ENCODE peak calls at places on chromosome 11, in five cellular contexts. One of them, this sample, is unnamed.

GRCh38 chr11:65776196-65776595 is 4.6 kb downstream of the AP5B1 start:
- DNase-seq in H9: no peak
- DNase-seq in mammary epithelial cell: no peak
- DNase-seq in tibial artery: no peak
- DNase-seq in ascending aorta: peak
- DNase-seq in this sample: no peak

GRCh38 chr11:68659158-68659921 is 25.0 kb upstream of the GAL start:
- DNase-seq in H9: peak
- DNase-seq in mammary epithelial cell: peak
- DNase-seq in tibial artery: peak
- DNase-seq in ascending aorta: no peak
- DNase-seq in this sample: no peak

GRCh38 chr11:116882386-116882785 is 45.0 kb upstream of the APOA1 start:
- DNase-seq in H9: no peak
- DNase-seq in mammary epithelial cell: peak
- DNase-seq in tibial artery: no peak
- DNase-seq in ascending aorta: no peak
- DNase-seq in this sample: no peak

GRCh38 chr11:8360086-8360828 is 96.6 kb upstream of the LMO1 start:
- DNase-seq in H9: no peak
- DNase-seq in mammary epithelial cell: no peak
- DNase-seq in tibial artery: no peak
- DNase-seq in ascending aorta: no peak
- DNase-seq in this sample: no peak

GRCh38 chr11:27473017-27473406 is 422 bp upstream of the LGR4 start:
- DNase-seq in H9: no peak
- DNase-seq in mammary epithelial cell: no peak
- DNase-seq in tibial artery: no peak
- DNase-seq in ascending aorta: no peak
- DNase-seq in this sample: no peak

GRCh38 chr11:122723576-122723975 is 68.1 kb downstream of the UBASH3B start:
- DNase-seq in H9: no peak
- DNase-seq in mammary epithelial cell: no peak
- DNase-seq in tibial artery: no peak
- DNase-seq in ascending aorta: no peak
- DNase-seq in this sample: no peak

GRCh38 chr11:103079833-103080232 is 12.1 kb downstream of the DCUN1D5 start:
- DNase-seq in H9: no peak
- DNase-seq in mammary epithelial cell: peak
- DNase-seq in tibial artery: no peak
- DNase-seq in ascending aorta: no peak
- DNase-seq in this sample: no peak

GRCh38 chr11:44104472-44105294 is 9.2 kb downstream of the EXT2 start:
- DNase-seq in H9: peak
- DNase-seq in mammary epithelial cell: no peak
- DNase-seq in tibial artery: no peak
- DNase-seq in ascending aorta: no peak
- DNase-seq in this sample: peak

GRCh38 chr11:95923441-95923729 is 522 bp downstream of the MTMR2 start:
- DNase-seq in H9: no peak
- DNase-seq in mammary epithelial cell: no peak
- DNase-seq in tibial artery: no peak
- DNase-seq in ascending aorta: no peak
- DNase-seq in this sample: no peak

GRCh38 chr11:109939176-109939810 is 153.9 kb upstream of the ZC3H12C start:
- DNase-seq in H9: no peak
- DNase-seq in mammary epithelial cell: peak
- DNase-seq in tibial artery: no peak
- DNase-seq in ascending aorta: no peak
- DNase-seq in this sample: peak

GRCh38 chr11:108734956-108735559 is 70.2 kb downstream of the DDX10 start:
- DNase-seq in H9: no peak
- DNase-seq in mammary epithelial cell: no peak
- DNase-seq in tibial artery: no peak
- DNase-seq in ascending aorta: no peak
- DNase-seq in this sample: no peak

GRCh38 chr11:43376594-43376993 is 17.9 kb downstream of the TTC17 start:
- DNase-seq in H9: no peak
- DNase-seq in mammary epithelial cell: peak
- DNase-seq in tibial artery: no peak
- DNase-seq in ascending aorta: no peak
- DNase-seq in this sample: no peak

GRCh38 chr11:44578279-44578678 is 12.8 kb downstream of the CD82 start:
- DNase-seq in H9: no peak
- DNase-seq in mammary epithelial cell: no peak
- DNase-seq in tibial artery: no peak
- DNase-seq in ascending aorta: no peak
- DNase-seq in this sample: no peak

GRCh38 chr11:45110562-45110961 is 35.9 kb upstream of the PRDM11 start:
- DNase-seq in H9: peak
- DNase-seq in mammary epithelial cell: peak
- DNase-seq in tibial artery: no peak
- DNase-seq in ascending aorta: no peak
- DNase-seq in this sample: peak

GRCh38 chr11:1618231-1618630 is 3.7 kb downstream of the KRTAP5-4 start:
- DNase-seq in H9: no peak
- DNase-seq in mammary epithelial cell: no peak
- DNase-seq in tibial artery: no peak
- DNase-seq in ascending aorta: no peak
- DNase-seq in this sample: no peak

GRCh38 chr11:115503083-115503885 is 931 bp downstream of the CADM1 start:
- DNase-seq in H9: peak
- DNase-seq in mammary epithelial cell: peak
- DNase-seq in tibial artery: peak
- DNase-seq in ascending aorta: peak
- DNase-seq in this sample: peak

GRCh38 chr11:83549984-83550667 is 264.0 kb upstream of the CCDC90B start:
- DNase-seq in H9: no peak
- DNase-seq in mammary epithelial cell: no peak
- DNase-seq in tibial artery: no peak
- DNase-seq in ascending aorta: no peak
- DNase-seq in this sample: no peak

GRCh38 chr11:67558084-67558772 is 25.4 kb upstream of the GSTP1 start:
- DNase-seq in H9: no peak
- DNase-seq in mammary epithelial cell: no peak
- DNase-seq in tibial artery: peak
- DNase-seq in ascending aorta: peak
- DNase-seq in this sample: no peak

GRCh38 chr11:95282337-95282751 is 51.3 kb upstream of the SESN3 start:
- DNase-seq in H9: no peak
- DNase-seq in mammary epithelial cell: no peak
- DNase-seq in tibial artery: no peak
- DNase-seq in ascending aorta: no peak
- DNase-seq in this sample: no peak

DNA sequence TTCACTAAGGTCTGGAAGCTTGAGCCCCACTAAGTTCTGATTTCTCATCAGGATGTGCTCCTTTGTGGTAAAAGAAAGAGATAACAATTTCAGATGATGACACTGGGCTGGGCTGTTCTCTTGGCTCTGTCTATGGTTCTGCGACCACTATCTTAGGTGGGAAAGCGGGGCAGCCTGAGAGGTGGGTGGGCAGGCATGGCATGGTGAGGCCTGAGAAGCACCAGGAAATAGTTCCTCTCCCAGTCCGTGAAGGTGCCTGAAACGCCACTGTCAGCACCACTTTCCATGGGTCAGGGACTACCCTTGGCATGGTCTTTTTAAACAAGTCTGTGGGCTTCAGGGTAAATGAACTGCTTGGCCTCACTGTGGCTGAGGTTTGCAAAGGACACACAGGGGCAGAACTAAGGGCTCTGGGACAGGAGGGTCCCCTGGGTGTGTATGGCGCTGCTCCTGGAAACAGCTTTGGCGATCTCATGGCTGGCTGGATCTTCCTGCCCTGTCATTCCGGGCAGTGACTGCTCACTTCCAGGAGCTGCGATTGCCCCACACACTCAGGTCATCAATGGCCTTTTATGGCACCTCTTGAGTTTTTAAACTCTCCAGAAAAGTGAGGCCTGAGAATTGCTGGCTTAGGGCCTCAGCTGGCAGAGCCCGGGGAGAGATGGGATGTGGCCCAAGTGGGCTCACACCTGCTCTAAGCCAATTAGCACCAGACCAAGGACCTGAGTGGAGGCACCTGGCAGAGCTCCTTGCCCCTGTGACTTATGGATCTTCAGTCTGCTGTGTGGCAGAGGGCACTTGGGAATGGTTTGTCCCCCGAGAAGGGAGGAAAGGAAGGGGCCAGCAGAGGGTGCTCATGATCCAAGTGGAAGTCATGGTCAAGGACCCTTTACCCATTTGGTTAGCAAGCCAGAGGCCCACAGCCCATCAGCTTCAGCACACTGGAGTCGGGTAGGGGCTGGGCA is 55.6 kb upstream of the LYVE1 start:
- DNase-seq in H9: peak
- DNase-seq in mammary epithelial cell: no peak
- DNase-seq in tibial artery: no peak
- DNase-seq in ascending aorta: peak
- DNase-seq in this sample: no peak
- TF ChIP-seq CTCF in H9: peak
- TF ChIP-seq CTCF in mammary epithelial cell: peak
- TF ChIP-seq CTCF in tibial artery: peak
- TF ChIP-seq CTCF in ascending aorta: peak
- TF ChIP-seq CTCF in this sample: no peak

GRCh38 chr11:127993788-127994187 is 593.6 kb downstream of the ETS1 start:
- DNase-seq in H9: peak
- DNase-seq in mammary epithelial cell: no peak
- DNase-seq in tibial artery: no peak
- DNase-seq in ascending aorta: no peak
- DNase-seq in this sample: no peak
- TF ChIP-seq CTCF in H9: peak
- TF ChIP-seq CTCF in mammary epithelial cell: no peak
- TF ChIP-seq CTCF in tibial artery: no peak
- TF ChIP-seq CTCF in ascending aorta: no peak
- TF ChIP-seq CTCF in this sample: peak

GRCh38 chr11:119716475-119717057 is 12.4 kb downstream of the NECTIN1 start:
- DNase-seq in H9: no peak
- DNase-seq in mammary epithelial cell: no peak
- DNase-seq in tibial artery: no peak
- DNase-seq in ascending aorta: no peak
- DNase-seq in this sample: no peak

GRCh38 chr11:119714590-119714989 is 14.4 kb downstream of the NECTIN1 start:
- DNase-seq in H9: no peak
- DNase-seq in mammary epithelial cell: no peak
- DNase-seq in tibial artery: no peak
- DNase-seq in ascending aorta: no peak
- DNase-seq in this sample: no peak

GRCh38 chr11:119720311-119720710 is 8.7 kb downstream of the NECTIN1 start:
- DNase-seq in H9: no peak
- DNase-seq in mammary epithelial cell: peak
- DNase-seq in tibial artery: no peak
- DNase-seq in ascending aorta: no peak
- DNase-seq in this sample: no peak

GRCh38 chr11:119721129-119722120 is 7.6 kb downstream of the NECTIN1 start:
- DNase-seq in H9: peak
- DNase-seq in mammary epithelial cell: peak
- DNase-seq in tibial artery: no peak
- DNase-seq in ascending aorta: no peak
- DNase-seq in this sample: peak

GRCh38 chr11:119717839-119718534 is 11.0 kb downstream of the NECTIN1 start:
- DNase-seq in H9: no peak
- DNase-seq in mammary epithelial cell: no peak
- DNase-seq in tibial artery: no peak
- DNase-seq in ascending aorta: no peak
- DNase-seq in this sample: no peak
- TF ChIP-seq CTCF in H9: no peak
- TF ChIP-seq CTCF in mammary epithelial cell: no peak
- TF ChIP-seq CTCF in tibial artery: no peak
- TF ChIP-seq CTCF in ascending aorta: no peak
- TF ChIP-seq CTCF in this sample: no peak

DNA sequence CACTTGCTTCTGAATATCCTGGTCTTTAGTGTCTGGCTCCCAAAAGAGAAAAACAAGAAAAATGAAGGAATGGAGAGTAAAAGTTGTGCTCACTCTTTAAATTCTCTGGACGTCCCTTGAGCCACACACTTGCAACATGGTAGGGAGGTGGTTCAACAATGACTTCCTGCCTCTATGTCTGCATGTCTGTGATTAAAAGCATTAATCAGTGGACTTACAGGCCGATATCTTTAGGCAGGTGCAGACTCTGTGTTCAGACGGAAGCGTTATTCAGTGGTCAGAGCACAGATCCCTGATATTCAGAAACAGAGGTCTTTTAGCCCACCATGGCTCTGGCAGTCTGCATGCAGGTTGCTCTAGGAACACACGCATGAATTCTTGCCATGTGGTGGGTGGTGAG is 1920.0 kb upstream of the RAG2 start:
- DNase-seq in H9: no peak
- DNase-seq in mammary epithelial cell: no peak
- DNase-seq in tibial artery: no peak
- DNase-seq in ascending aorta: no peak
- DNase-seq in this sample: no peak
- TF ChIP-seq CTCF in H9: no peak
- TF ChIP-seq CTCF in mammary epithelial cell: no peak
- TF ChIP-seq CTCF in tibial artery: no peak
- TF ChIP-seq CTCF in ascending aorta: no peak
- TF ChIP-seq CTCF in this sample: no peak

This sample was measured in endothelial cell.